ENCODE peak calls at places on chromosomes 4 and X, in four cellular contexts. T, Z, S and A are unnamed samples.

GRCh38 chrX:108304210-108304609 is 134.0 kb downstream of the COL4A6 start:
- DNase-seq in T (no peak), Z (peak; percentile 15), S (no peak), A (peak; percentile 9)

GRCh38 chrX:151801980-151802379 is 67.4 kb downstream of the CNGA2 start:
- DNase-seq in T (no peak), Z (no peak), S (no peak), A (no peak)

GRCh38 chrX:97306771-97307470 is 423.2 kb downstream of the RPA4 start:
- DNase-seq in T (no peak), Z (no peak), S (no peak), A (no peak)

GRCh38 chrX:119826399-119826959 is 26.3 kb downstream of the UPF3B start:
- DNase-seq in T (no peak), Z (no peak), S (no peak), A (no peak)

GRCh38 chr4:167101035-167101434 is 133.3 kb downstream of the SPOCK3 start:
- DNase-seq in T (no peak), Z (no peak), S (no peak), A (no peak)

GRCh38 chr4:128958194-128958593 is 135.1 kb downstream of the SCLT1 start:
- DNase-seq in T (no peak), Z (no peak), S (no peak), A (no peak)

GRCh38 chr4:187887886-187888285 is 107.7 kb upstream of the ZFP42 start:
- DNase-seq in T (no peak), Z (no peak), S (no peak), A (peak; percentile 34)

GRCh38 chr4:139457318-139457717 is 3.4 kb downstream of the RAB33B start:
- DNase-seq in T (no peak), Z (no peak), S (no peak), A (no peak)

GRCh38 chr4:140071806-140072205 is 82.2 kb downstream of the MAML3 start:
- DNase-seq in T (no peak), Z (no peak), S (peak; percentile 35), A (no peak)

GRCh38 chr4:43992552-43992951 is 456.1 kb downstream of the KCTD8 start:
- DNase-seq in T (no peak), Z (no peak), S (no peak), A (no peak)

GRCh38 chrX:10833299-10834169 is 213.1 kb upstream of the MID1 start:
- DNase-seq in T (peak; percentile 29), Z (no peak), S (no peak), A (no peak)

GRCh38 chr4:76687730-76688441 is 210.1 kb downstream of the SOWAHB start:
- DNase-seq in T (no peak), Z (no peak), S (no peak), A (peak; percentile 52)

GRCh38 chr4:76690091-76690905 is 207.6 kb downstream of the SOWAHB start:
- DNase-seq in T (no peak), Z (no peak), S (no peak), A (peak; percentile 84)

GRCh38 chr4:76690906-76691275 is 207.1 kb downstream of the SOWAHB start:
- DNase-seq in T (no peak), Z (no peak), S (no peak), A (no peak)

GRCh38 chr4:76689079-76689817 is 208.7 kb downstream of the SOWAHB start:
- DNase-seq in T (peak; percentile 81), Z (no peak), S (no peak), A (peak; percentile 78)

DNA sequence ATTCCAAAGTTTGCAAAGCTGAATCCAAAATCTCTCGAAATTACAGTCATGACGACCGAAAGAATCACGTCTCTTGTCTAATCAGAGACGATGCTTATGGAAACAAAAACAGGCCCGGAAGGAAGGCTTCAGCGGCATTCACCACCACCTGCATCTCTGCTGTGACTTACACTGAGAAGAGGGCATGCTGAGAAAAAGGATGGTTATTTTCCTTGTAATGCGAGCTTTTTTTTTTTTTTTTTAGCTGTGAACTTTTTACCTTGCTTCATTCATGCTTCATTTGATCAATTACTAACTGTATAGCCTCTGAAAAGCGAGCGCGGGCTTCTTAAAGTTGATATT is 209.2 kb downstream of the SOWAHB start:
- DNase-seq in T (no peak), Z (no peak), S (no peak), A (peak; percentile 45)
- TF ChIP-seq USF1 in T (no peak), Z (no peak), S (no peak), A (no peak)

GRCh38 chr4:6474705-6475457 is 2.5 kb upstream of the PPP2R2C start:
- DNase-seq in T (no peak), Z (no peak), S (no peak), A (no peak)

GRCh38 chr4:6473264-6474052 is 1.0 kb upstream of the PPP2R2C start:
- DNase-seq in T (no peak), Z (no peak), S (no peak), A (no peak)

GRCh38 chr4:6476893-6477292 is 4.5 kb upstream of the PPP2R2C start:
- DNase-seq in T (no peak), Z (no peak), S (no peak), A (no peak)

GRCh38 chr4:6474053-6474568 is 1.7 kb upstream of the PPP2R2C start:
- DNase-seq in T (peak; percentile 54), Z (peak; percentile 52), S (no peak), A (peak; percentile 60)

DNA sequence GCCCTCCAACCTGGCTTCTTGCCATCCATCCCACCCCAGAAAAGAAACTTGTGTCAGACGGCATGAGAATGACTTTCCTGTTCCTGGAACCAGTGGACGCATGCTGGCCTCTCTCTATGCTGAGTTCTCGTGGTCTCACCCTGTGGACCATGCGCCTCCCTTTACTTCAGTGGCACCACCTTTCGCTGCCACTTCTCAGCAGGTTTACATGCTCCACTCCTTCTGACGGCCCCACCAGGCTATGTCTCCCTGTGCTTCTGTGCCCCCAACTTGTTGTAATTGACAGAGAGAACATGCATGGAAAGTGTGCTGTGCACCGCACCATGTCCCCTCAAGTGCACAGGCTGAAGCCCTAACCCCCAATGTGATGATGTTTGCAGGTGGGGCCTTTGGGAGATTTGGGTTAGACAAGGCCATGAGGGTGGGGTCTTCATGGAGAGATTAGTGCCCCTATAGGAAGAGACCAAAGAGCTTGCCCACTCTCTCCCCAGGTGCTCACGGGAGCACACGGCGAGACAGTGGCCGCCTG is 3.1 kb upstream of the PPP2R2C start:
- DNase-seq in T (no peak), Z (no peak), S (no peak), A (no peak)
- TF ChIP-seq USF1 in T (no peak), Z (no peak), S (no peak), A (no peak)

DNA sequence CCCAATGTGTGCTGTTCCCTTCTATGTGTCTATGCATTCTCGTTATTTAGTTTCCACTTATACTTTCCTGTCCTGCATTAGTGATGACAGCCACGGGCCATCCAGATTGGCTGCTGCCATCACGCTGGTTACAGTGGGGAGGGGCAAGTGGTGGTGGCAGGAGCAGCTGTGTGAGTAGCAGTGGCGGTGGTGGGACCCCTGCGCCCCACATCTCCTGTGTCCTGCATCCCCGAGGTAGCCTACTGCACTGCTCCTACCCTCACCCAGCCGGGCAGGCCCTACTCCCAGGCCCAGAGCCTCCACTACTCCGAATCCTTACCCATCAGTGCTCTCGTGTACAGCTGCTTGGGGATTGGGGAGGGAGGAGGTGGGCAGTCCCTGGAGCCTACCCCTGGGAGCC is 798.7 kb upstream of the AGA start:
- DNase-seq in T (no peak), Z (no peak), S (no peak), A (no peak)
- TF ChIP-seq USF1 in T (no peak), Z (no peak), S (no peak), A (no peak)

GRCh38 chrX:1558761-1559468 is 21.9 kb upstream of the P2RY8 start:
- DNase-seq in T (no peak), Z (no peak), S (no peak), A (no peak)

GRCh38 chrX:1555370-1555769 is 18.4 kb upstream of the P2RY8 start:
- DNase-seq in T (no peak), Z (no peak), S (no peak), A (no peak)

GRCh38 chrX:1551959-1552546 is 15.1 kb upstream of the P2RY8 start:
- DNase-seq in T (no peak), Z (no peak), S (no peak), A (no peak)

GRCh38 chrX:1554469-1555210 is 17.7 kb upstream of the P2RY8 start:
- DNase-seq in T (no peak), Z (no peak), S (no peak), A (no peak)
- TF ChIP-seq USF1 in T (no peak), Z (no peak), S (no peak), A (no peak)